ENCODE peak calls at places on chromosomes 7 and 10, in four cellular contexts. B, Q, I and M are unnamed samples.

GRCh38 chr10:132401396-132402168 is 4.6 kb downstream of the PWWP2B start:
- DNase-seq in B (no peak), Q (no peak), I (no peak), M (no peak)

GRCh38 chr10:3786295-3786981 is 1.4 kb upstream of the KLF6 start:
- DNase-seq in B (no peak), Q (no peak), I (no peak), M (peak)

GRCh38 chr7:90835861-90836260 is 239.7 kb downstream of the CDK14 start:
- DNase-seq in B (no peak), Q (no peak), I (no peak), M (no peak)

GRCh38 chr7:112173214-112173905 is 32.8 kb downstream of the DOCK4 start:
- DNase-seq in B (no peak), Q (no peak), I (no peak), M (peak)

GRCh38 chr7:2209961-2210323 is 22.8 kb downstream of the MAD1L1 start:
- DNase-seq in B (no peak), Q (no peak), I (no peak), M (no peak)

GRCh38 chr7:26102176-26102575 is 49.8 kb upstream of the NFE2L3 start:
- DNase-seq in B (no peak), Q (no peak), I (no peak), M (no peak)

GRCh38 chr10:19488592-19489280 is 327.5 kb upstream of the PLXDC2 start:
- DNase-seq in B (peak), Q (peak), I (no peak), M (peak)

GRCh38 chr7:129502708-129503685 is 666 bp downstream of the SMKR1 start:
- DNase-seq in B (no peak), Q (peak), I (peak), M (no peak)

GRCh38 chr7:157016352-157017041 is 6.0 kb upstream of the MNX1 start:
- DNase-seq in B (no peak), Q (no peak), I (no peak), M (no peak)

GRCh38 chr10:121753726-121754476 is 155.7 kb upstream of the FGFR2 start:
- DNase-seq in B (no peak), Q (no peak), I (no peak), M (no peak)

GRCh38 chr7:34342403-34342802 is 315.6 kb upstream of the NPSR1 start:
- DNase-seq in B (no peak), Q (no peak), I (no peak), M (no peak)

GRCh38 chr10:110265573-110266193 is 39.0 kb downstream of the SMNDC1 start:
- DNase-seq in B (no peak), Q (no peak), I (no peak), M (no peak)

GRCh38 chr10:97224483-97225435 is 39.0 kb upstream of the SLIT1 start:
- DNase-seq in B (no peak), Q (no peak), I (no peak), M (no peak)

GRCh38 chr7:156475179-156475578 is 165.4 kb upstream of the RNF32 start:
- DNase-seq in B (no peak), Q (no peak), I (no peak), M (no peak)

GRCh38 chr7:128902761-128903585 is 7.5 kb downstream of the KCP start:
- DNase-seq in B (no peak), Q (no peak), I (no peak), M (no peak)

GRCh38 chr10:22252801-22253577 is 35.2 kb upstream of the EBLN1 start:
- DNase-seq in B (peak), Q (peak), I (peak), M (no peak)